ENCODE peak calls at places on chromosomes 11 and 22, in ten cellular contexts. One of them, this sample, is unnamed.

GRCh38 chr22:39364646-39365405 is 15.0 kb downstream of the SYNGR1 start:
- DNase-seq in right lobe of liver: no peak
- DNase-seq in body of pancreas: no peak
- DNase-seq in K562: no peak
- DNase-seq in transverse colon: no peak
- DNase-seq in uterus: no peak
- DNase-seq in A549: no peak
- DNase-seq in esophagus muscularis mucosa: no peak
- DNase-seq in adrenal gland: no peak
- DNase-seq in lower leg skin: no peak
- DNase-seq in this sample: no peak

GRCh38 chr22:46149493-46149997 is 781 bp upstream of the PPARA start:
- DNase-seq in body of pancreas: peak
- DNase-seq in lower leg skin: no peak
- DNase-seq in right lobe of liver: peak
- DNase-seq in A549: no peak
- DNase-seq in uterus: peak
- DNase-seq in adrenal gland: peak
- DNase-seq in transverse colon: peak
- DNase-seq in esophagus muscularis mucosa: no peak
- DNase-seq in K562: no peak
- DNase-seq in this sample: peak

GRCh38 chr11:26344647-26345046 is 12.7 kb downstream of the ANO3 start:
- DNase-seq in lower leg skin: no peak
- DNase-seq in K562: no peak
- DNase-seq in uterus: no peak
- DNase-seq in adrenal gland: no peak
- DNase-seq in transverse colon: no peak
- DNase-seq in esophagus muscularis mucosa: no peak
- DNase-seq in right lobe of liver: no peak
- DNase-seq in body of pancreas: no peak
- DNase-seq in A549: no peak
- DNase-seq in this sample: no peak

GRCh38 chr11:75319035-75319877 is 32.2 kb downstream of the ARRB1 start:
- DNase-seq in body of pancreas: peak
- DNase-seq in A549: no peak
- DNase-seq in esophagus muscularis mucosa: no peak
- DNase-seq in uterus: no peak
- DNase-seq in right lobe of liver: no peak
- DNase-seq in transverse colon: peak
- DNase-seq in adrenal gland: no peak
- DNase-seq in lower leg skin: no peak
- DNase-seq in K562: no peak
- DNase-seq in this sample: peak

GRCh38 chr11:78801161-78801884 is 226.7 kb upstream of the NARS2 start:
- DNase-seq in esophagus muscularis mucosa: peak
- DNase-seq in uterus: peak
- DNase-seq in transverse colon: peak
- DNase-seq in K562: no peak
- DNase-seq in body of pancreas: peak
- DNase-seq in adrenal gland: peak
- DNase-seq in right lobe of liver: no peak
- DNase-seq in A549: peak
- DNase-seq in lower leg skin: peak
- DNase-seq in this sample: peak

GRCh38 chr11:102573851-102574250 is 43.3 kb upstream of the MMP7 start:
- DNase-seq in transverse colon: no peak
- DNase-seq in K562: no peak
- DNase-seq in lower leg skin: no peak
- DNase-seq in right lobe of liver: no peak
- DNase-seq in A549: peak
- DNase-seq in uterus: no peak
- DNase-seq in adrenal gland: no peak
- DNase-seq in body of pancreas: no peak
- DNase-seq in esophagus muscularis mucosa: no peak
- DNase-seq in this sample: no peak

GRCh38 chr11:29326757-29327156 is 690.1 kb downstream of the KCNA4 start:
- DNase-seq in body of pancreas: no peak
- DNase-seq in esophagus muscularis mucosa: no peak
- DNase-seq in lower leg skin: no peak
- DNase-seq in K562: no peak
- DNase-seq in uterus: no peak
- DNase-seq in right lobe of liver: no peak
- DNase-seq in adrenal gland: no peak
- DNase-seq in transverse colon: no peak
- DNase-seq in A549: no peak
- DNase-seq in this sample: no peak

GRCh38 chr11:108097179-108097578 is 24.2 kb upstream of the ACAT1 start:
- DNase-seq in body of pancreas: no peak
- DNase-seq in uterus: no peak
- DNase-seq in transverse colon: no peak
- DNase-seq in adrenal gland: no peak
- DNase-seq in esophagus muscularis mucosa: no peak
- DNase-seq in lower leg skin: no peak
- DNase-seq in right lobe of liver: no peak
- DNase-seq in A549: no peak
- DNase-seq in K562: no peak
- DNase-seq in this sample: no peak

GRCh38 chr11:95835351-95835750 is 45.1 kb downstream of the CEP57 start:
- DNase-seq in uterus: no peak
- DNase-seq in esophagus muscularis mucosa: no peak
- DNase-seq in transverse colon: no peak
- DNase-seq in K562: no peak
- DNase-seq in right lobe of liver: no peak
- DNase-seq in lower leg skin: no peak
- DNase-seq in A549: no peak
- DNase-seq in body of pancreas: no peak
- DNase-seq in adrenal gland: no peak
- DNase-seq in this sample: no peak

GRCh38 chr11:35412285-35412684 is 7.1 kb downstream of the SLC1A2 start:
- DNase-seq in K562: peak
- DNase-seq in transverse colon: no peak
- DNase-seq in right lobe of liver: no peak
- DNase-seq in adrenal gland: no peak
- DNase-seq in A549: peak
- DNase-seq in esophagus muscularis mucosa: no peak
- DNase-seq in uterus: no peak
- DNase-seq in lower leg skin: no peak
- DNase-seq in body of pancreas: no peak
- DNase-seq in this sample: no peak

GRCh38 chr11:120660024-120660565 is 148.5 kb downstream of the GRIK4 start:
- DNase-seq in adrenal gland: peak
- DNase-seq in A549: peak
- DNase-seq in body of pancreas: no peak
- DNase-seq in right lobe of liver: peak
- DNase-seq in K562: peak
- DNase-seq in esophagus muscularis mucosa: no peak
- DNase-seq in transverse colon: peak
- DNase-seq in lower leg skin: no peak
- DNase-seq in uterus: no peak
- DNase-seq in this sample: peak

GRCh38 chr22:19352217-19352616 is 60.7 kb upstream of the CLTCL1 start:
- DNase-seq in K562: no peak
- DNase-seq in transverse colon: no peak
- DNase-seq in uterus: no peak
- DNase-seq in body of pancreas: no peak
- DNase-seq in lower leg skin: no peak
- DNase-seq in A549: no peak
- DNase-seq in adrenal gland: no peak
- DNase-seq in esophagus muscularis mucosa: peak
- DNase-seq in right lobe of liver: no peak
- DNase-seq in this sample: no peak

GRCh38 chr22:23783496-23784167 is 3.1 kb upstream of the SMARCB1 start:
- DNase-seq in transverse colon: no peak
- DNase-seq in A549: no peak
- DNase-seq in K562: no peak
- DNase-seq in lower leg skin: no peak
- DNase-seq in esophagus muscularis mucosa: no peak
- DNase-seq in body of pancreas: no peak
- DNase-seq in uterus: no peak
- DNase-seq in adrenal gland: no peak
- DNase-seq in right lobe of liver: no peak
- DNase-seq in this sample: no peak

GRCh38 chr11:1839204-1839923 is 583 bp downstream of the TNNI2 start:
- DNase-seq in uterus: no peak
- DNase-seq in lower leg skin: no peak
- DNase-seq in adrenal gland: peak
- DNase-seq in transverse colon: no peak
- DNase-seq in body of pancreas: no peak
- DNase-seq in right lobe of liver: no peak
- DNase-seq in esophagus muscularis mucosa: no peak
- DNase-seq in K562: no peak
- DNase-seq in A549: no peak
- DNase-seq in this sample: no peak
- H3K4me3 ChIP-seq in uterus: no peak
- H3K4me3 ChIP-seq in lower leg skin: no peak
- H3K4me3 ChIP-seq in adrenal gland: no peak
- H3K4me3 ChIP-seq in transverse colon: no peak
- H3K4me3 ChIP-seq in body of pancreas: no peak
- H3K4me3 ChIP-seq in right lobe of liver: no peak
- H3K4me3 ChIP-seq in esophagus muscularis mucosa: no peak
- H3K4me3 ChIP-seq in K562: no peak
- H3K4me3 ChIP-seq in A549: no peak
- H3K4me3 ChIP-seq in this sample: no peak

DNA sequence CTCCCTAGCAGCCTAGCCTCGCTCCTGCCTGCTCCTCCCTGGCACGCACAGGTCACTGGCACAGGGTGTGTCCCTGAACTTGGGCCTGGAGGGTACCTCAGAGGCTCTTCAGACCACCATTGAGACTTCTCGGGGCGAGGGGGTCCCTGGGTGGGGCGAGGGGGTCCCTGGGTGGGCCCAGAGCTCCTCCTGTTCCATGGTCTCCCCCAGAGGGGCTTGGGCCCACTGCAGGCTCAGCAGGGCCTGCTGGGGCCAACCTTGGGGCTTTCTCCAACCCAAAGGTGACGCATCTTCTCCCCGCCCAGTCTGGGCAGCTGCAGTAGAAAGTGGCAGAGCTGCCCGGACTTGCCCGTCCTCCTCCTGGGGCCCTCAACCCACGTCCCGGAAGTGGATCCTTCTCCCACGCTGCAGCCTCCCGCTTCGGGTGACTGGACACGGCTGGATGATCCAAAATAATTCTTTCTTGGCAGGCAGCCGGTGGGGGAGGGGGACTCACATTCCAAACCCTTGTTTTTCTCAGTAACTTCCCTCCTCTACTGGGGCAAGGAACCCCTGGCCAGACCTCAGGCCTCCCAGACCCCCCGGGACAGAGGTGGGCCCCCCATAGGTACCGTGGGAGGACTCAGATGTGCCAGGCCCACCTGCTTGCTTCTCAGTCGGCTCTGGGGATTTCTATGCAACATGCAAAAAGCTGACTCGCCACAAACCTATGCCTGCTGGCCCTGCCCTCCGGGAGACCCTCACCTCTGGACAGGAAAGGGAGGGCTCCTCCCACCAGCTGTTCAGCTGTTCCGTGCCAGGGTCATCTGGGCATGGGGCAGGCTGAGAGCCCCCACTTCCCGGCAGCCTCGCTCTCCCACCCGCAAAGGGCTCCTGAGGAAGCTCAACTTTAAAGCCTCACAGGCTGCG is 1.5 kb downstream of the PLXNB2 start:
- DNase-seq in transverse colon: peak
- DNase-seq in adrenal gland: peak
- DNase-seq in right lobe of liver: peak
- DNase-seq in lower leg skin: peak
- DNase-seq in A549: peak
- DNase-seq in body of pancreas: peak
- DNase-seq in esophagus muscularis mucosa: peak
- DNase-seq in K562: peak
- DNase-seq in uterus: peak
- DNase-seq in this sample: peak
- TF ChIP-seq POLR2A in transverse colon: peak
- TF ChIP-seq POLR2A in adrenal gland: no peak
- TF ChIP-seq POLR2A in right lobe of liver: no peak
- TF ChIP-seq POLR2A in lower leg skin: no peak
- TF ChIP-seq POLR2A in A549: peak
- TF ChIP-seq POLR2A in body of pancreas: peak
- TF ChIP-seq POLR2A in esophagus muscularis mucosa: no peak
- TF ChIP-seq POLR2A in K562: no peak
- TF ChIP-seq POLR2A in uterus: no peak
- TF ChIP-seq POLR2A in this sample: no peak

GRCh38 chr11:132131051-132131450 is 760.6 kb downstream of the NTM start:
- DNase-seq in body of pancreas: no peak
- DNase-seq in K562: no peak
- DNase-seq in A549: no peak
- DNase-seq in transverse colon: no peak
- DNase-seq in uterus: no peak
- DNase-seq in adrenal gland: no peak
- DNase-seq in lower leg skin: no peak
- DNase-seq in esophagus muscularis mucosa: no peak
- DNase-seq in right lobe of liver: no peak
- DNase-seq in this sample: no peak

GRCh38 chr11:132123449-132123848 is 753.0 kb downstream of the NTM start:
- DNase-seq in body of pancreas: no peak
- DNase-seq in transverse colon: no peak
- DNase-seq in right lobe of liver: no peak
- DNase-seq in uterus: no peak
- DNase-seq in esophagus muscularis mucosa: no peak
- DNase-seq in adrenal gland: no peak
- DNase-seq in A549: no peak
- DNase-seq in lower leg skin: no peak
- DNase-seq in K562: no peak
- DNase-seq in this sample: no peak

GRCh38 chr11:132125855-132126841 is 755.7 kb downstream of the NTM start:
- DNase-seq in body of pancreas: no peak
- DNase-seq in right lobe of liver: no peak
- DNase-seq in K562: no peak
- DNase-seq in lower leg skin: no peak
- DNase-seq in A549: no peak
- DNase-seq in transverse colon: no peak
- DNase-seq in esophagus muscularis mucosa: no peak
- DNase-seq in adrenal gland: peak
- DNase-seq in uterus: no peak
- DNase-seq in this sample: no peak

GRCh38 chr11:132123854-132124835 is 753.7 kb downstream of the NTM start:
- DNase-seq in transverse colon: no peak
- DNase-seq in lower leg skin: no peak
- DNase-seq in right lobe of liver: no peak
- DNase-seq in uterus: no peak
- DNase-seq in adrenal gland: no peak
- DNase-seq in body of pancreas: no peak
- DNase-seq in K562: no peak
- DNase-seq in A549: no peak
- DNase-seq in esophagus muscularis mucosa: no peak
- DNase-seq in this sample: no peak

GRCh38 chr11:132126973-132127900 is 756.8 kb downstream of the NTM start:
- DNase-seq in lower leg skin: peak
- DNase-seq in K562: no peak
- DNase-seq in esophagus muscularis mucosa: no peak
- DNase-seq in A549: no peak
- DNase-seq in right lobe of liver: no peak
- DNase-seq in body of pancreas: peak
- DNase-seq in transverse colon: peak
- DNase-seq in uterus: no peak
- DNase-seq in adrenal gland: peak
- DNase-seq in this sample: no peak
- H3K4me3 ChIP-seq in lower leg skin: no peak
- H3K4me3 ChIP-seq in K562: no peak
- H3K4me3 ChIP-seq in esophagus muscularis mucosa: peak
- H3K4me3 ChIP-seq in A549: no peak
- H3K4me3 ChIP-seq in right lobe of liver: no peak
- H3K4me3 ChIP-seq in body of pancreas: no peak
- H3K4me3 ChIP-seq in transverse colon: no peak
- H3K4me3 ChIP-seq in uterus: no peak
- H3K4me3 ChIP-seq in adrenal gland: no peak
- H3K4me3 ChIP-seq in this sample: peak

GRCh38 chr11:7577226-7577882 is 63.6 kb downstream of the PPFIBP2 start:
- DNase-seq in right lobe of liver: no peak
- DNase-seq in adrenal gland: no peak
- DNase-seq in esophagus muscularis mucosa: no peak
- DNase-seq in body of pancreas: no peak
- DNase-seq in K562: no peak
- DNase-seq in uterus: peak
- DNase-seq in transverse colon: peak
- DNase-seq in A549: no peak
- DNase-seq in lower leg skin: peak
- DNase-seq in this sample: peak
- TF ChIP-seq POLR2A in right lobe of liver: no peak
- TF ChIP-seq POLR2A in adrenal gland: no peak
- TF ChIP-seq POLR2A in esophagus muscularis mucosa: no peak
- TF ChIP-seq POLR2A in body of pancreas: no peak
- TF ChIP-seq POLR2A in K562: no peak
- TF ChIP-seq POLR2A in uterus: no peak
- TF ChIP-seq POLR2A in transverse colon: peak
- TF ChIP-seq POLR2A in A549: no peak
- TF ChIP-seq POLR2A in lower leg skin: no peak
- TF ChIP-seq POLR2A in this sample: no peak